ENCODE peak calls at places on chromosomes 2 and 18, in seven cellular contexts. One of them, this sample, is unnamed. For H3K9me3 and H3K4me1, the result is how much of the 10 kb centered on the place peaks cover.

GRCh38 chr18:10878703-10879102 is 270.7 kb downstream of the PIEZO2 start:
- DNase-seq in heart left ventricle: no peak
- DNase-seq in neural progenitor cell: no peak
- DNase-seq in stomach: no peak
- DNase-seq in PC-3: no peak
- DNase-seq in heart right ventricle: no peak
- DNase-seq in H9: no peak
- DNase-seq in this sample: no peak

GRCh38 chr2:176246324-176246723 is 22.9 kb upstream of the MTX2 start:
- DNase-seq in heart left ventricle: no peak
- DNase-seq in neural progenitor cell: no peak
- DNase-seq in stomach: no peak
- DNase-seq in PC-3: no peak
- DNase-seq in heart right ventricle: no peak
- DNase-seq in H9: no peak
- DNase-seq in this sample: no peak

GRCh38 chr2:162073776-162074578 is at the start of gene DPP4:
- DNase-seq in heart left ventricle: peak
- DNase-seq in neural progenitor cell: peak
- DNase-seq in stomach: peak
- DNase-seq in PC-3: peak
- DNase-seq in heart right ventricle: peak
- DNase-seq in H9: peak
- DNase-seq in this sample: peak

GRCh38 chr2:101766871-101767739 is 69.6 kb downstream of the MAP4K4 start:
- DNase-seq in heart left ventricle: no peak
- DNase-seq in neural progenitor cell: peak
- DNase-seq in stomach: no peak
- DNase-seq in PC-3: peak
- DNase-seq in heart right ventricle: no peak
- DNase-seq in H9: no peak
- DNase-seq in this sample: no peak

GRCh38 chr2:63861220-63861822 is 19.6 kb downstream of the UGP2 start:
- DNase-seq in heart left ventricle: peak
- DNase-seq in neural progenitor cell: peak
- DNase-seq in stomach: peak
- DNase-seq in PC-3: peak
- DNase-seq in heart right ventricle: no peak
- DNase-seq in H9: no peak
- DNase-seq in this sample: peak

GRCh38 chr2:119531292-119531691 is 7.0 kb upstream of the SCTR start:
- DNase-seq in heart left ventricle: no peak
- DNase-seq in neural progenitor cell: peak
- DNase-seq in stomach: no peak
- DNase-seq in PC-3: no peak
- DNase-seq in heart right ventricle: no peak
- DNase-seq in H9: no peak
- DNase-seq in this sample: no peak

GRCh38 chr18:45851196-45851925 is 25.9 kb downstream of the SIGLEC15 start:
- DNase-seq in heart left ventricle: no peak
- DNase-seq in neural progenitor cell: no peak
- DNase-seq in stomach: no peak
- DNase-seq in PC-3: no peak
- DNase-seq in heart right ventricle: no peak
- DNase-seq in H9: no peak
- DNase-seq in this sample: no peak

GRCh38 chr2:118048396-118048795 is 34.5 kb upstream of the CCDC93 start:
- DNase-seq in heart left ventricle: no peak
- DNase-seq in neural progenitor cell: no peak
- DNase-seq in stomach: no peak
- DNase-seq in PC-3: no peak
- DNase-seq in heart right ventricle: no peak
- DNase-seq in H9: no peak
- DNase-seq in this sample: no peak

GRCh38 chr2:9975805-9976447 is 24.4 kb downstream of the GRHL1 start:
- DNase-seq in heart left ventricle: peak
- DNase-seq in neural progenitor cell: no peak
- DNase-seq in stomach: no peak
- DNase-seq in PC-3: peak
- DNase-seq in heart right ventricle: no peak
- DNase-seq in H9: no peak
- DNase-seq in this sample: no peak

GRCh38 chr2:221465776-221466175 is 106.3 kb downstream of the EPHA4 start:
- DNase-seq in heart left ventricle: no peak
- DNase-seq in neural progenitor cell: no peak
- DNase-seq in stomach: no peak
- DNase-seq in PC-3: no peak
- DNase-seq in heart right ventricle: no peak
- DNase-seq in H9: no peak
- DNase-seq in this sample: no peak

GRCh38 chr2:133504566-133505505 is 63.4 kb downstream of the NCKAP5 start:
- DNase-seq in heart left ventricle: peak
- DNase-seq in neural progenitor cell: no peak
- DNase-seq in stomach: peak
- DNase-seq in PC-3: peak
- DNase-seq in heart right ventricle: peak
- DNase-seq in H9: no peak
- DNase-seq in this sample: no peak

GRCh38 chr2:45138904-45139303 is 129.7 kb upstream of the SIX2 start:
- DNase-seq in heart left ventricle: no peak
- DNase-seq in neural progenitor cell: peak
- DNase-seq in stomach: no peak
- DNase-seq in PC-3: no peak
- DNase-seq in heart right ventricle: no peak
- DNase-seq in H9: no peak
- DNase-seq in this sample: no peak

GRCh38 chr2:218839430-218839829 is 7.8 kb upstream of the PRKAG3 start:
- DNase-seq in heart left ventricle: no peak
- DNase-seq in neural progenitor cell: no peak
- DNase-seq in stomach: no peak
- DNase-seq in PC-3: no peak
- DNase-seq in heart right ventricle: no peak
- DNase-seq in H9: no peak
- DNase-seq in this sample: no peak

GRCh38 chr2:26422947-26423629 is 21.4 kb downstream of the DRC1 start:
- DNase-seq in heart left ventricle: no peak
- DNase-seq in neural progenitor cell: no peak
- DNase-seq in stomach: no peak
- DNase-seq in PC-3: no peak
- DNase-seq in heart right ventricle: no peak
- DNase-seq in H9: no peak
- DNase-seq in this sample: no peak

GRCh38 chr2:232839680-232840079 is 30.4 kb upstream of the SNORC start:
- DNase-seq in heart left ventricle: peak
- DNase-seq in neural progenitor cell: no peak
- DNase-seq in stomach: peak
- DNase-seq in PC-3: no peak
- DNase-seq in heart right ventricle: peak
- DNase-seq in H9: no peak
- DNase-seq in this sample: no peak

GRCh38 chr2:86807462-86808275 is 17.0 kb upstream of the CD8A start:
- DNase-seq in heart left ventricle: peak
- DNase-seq in neural progenitor cell: peak
- DNase-seq in stomach: peak
- DNase-seq in PC-3: peak
- DNase-seq in heart right ventricle: peak
- DNase-seq in H9: peak
- DNase-seq in this sample: peak

GRCh38 chr2:67782443-67782842 is 280.4 kb downstream of the C1D start:
- DNase-seq in heart left ventricle: no peak
- DNase-seq in neural progenitor cell: no peak
- DNase-seq in stomach: no peak
- DNase-seq in PC-3: no peak
- DNase-seq in heart right ventricle: no peak
- DNase-seq in H9: no peak
- DNase-seq in this sample: no peak

GRCh38 chr2:105926960-105927678 is 182.4 kb downstream of the NCK2 start:
- DNase-seq in heart left ventricle: no peak
- DNase-seq in neural progenitor cell: no peak
- DNase-seq in stomach: no peak
- DNase-seq in PC-3: peak
- DNase-seq in heart right ventricle: no peak
- DNase-seq in H9: no peak
- DNase-seq in this sample: peak

GRCh38 chr18:8063733-8064132 is 496.6 kb downstream of the PTPRM start:
- DNase-seq in heart left ventricle: no peak
- DNase-seq in neural progenitor cell: no peak
- DNase-seq in stomach: no peak
- DNase-seq in PC-3: peak
- DNase-seq in heart right ventricle: no peak
- DNase-seq in H9: no peak
- DNase-seq in this sample: no peak

GRCh38 chr2:200786423-200786822 is 25.3 kb upstream of the BZW1 start:
- DNase-seq in heart left ventricle: no peak
- DNase-seq in neural progenitor cell: no peak
- DNase-seq in stomach: no peak
- DNase-seq in PC-3: peak
- DNase-seq in heart right ventricle: no peak
- DNase-seq in H9: no peak
- DNase-seq in this sample: no peak

GRCh38 chr2:113679457-113679856 is 52.4 kb downstream of the RABL2A start:
- DNase-seq in heart left ventricle: no peak
- DNase-seq in neural progenitor cell: peak
- DNase-seq in stomach: no peak
- DNase-seq in PC-3: no peak
- DNase-seq in heart right ventricle: no peak
- DNase-seq in H9: no peak
- DNase-seq in this sample: no peak

GRCh38 chr2:163248321-163249090 is 409.9 kb upstream of the KCNH7 start:
- DNase-seq in heart left ventricle: no peak
- DNase-seq in neural progenitor cell: peak
- DNase-seq in stomach: no peak
- DNase-seq in PC-3: no peak
- DNase-seq in heart right ventricle: no peak
- DNase-seq in H9: no peak
- DNase-seq in this sample: no peak

GRCh38 chr18:34117319-34117718 is 107.4 kb downstream of the NOL4 start:
- DNase-seq in heart left ventricle: no peak
- DNase-seq in neural progenitor cell: peak
- DNase-seq in stomach: no peak
- DNase-seq in PC-3: no peak
- DNase-seq in heart right ventricle: no peak
- DNase-seq in H9: no peak
- DNase-seq in this sample: no peak

GRCh38 chr2:66602341-66602740 is 167.4 kb downstream of the MEIS1 start:
- DNase-seq in heart left ventricle: no peak
- DNase-seq in neural progenitor cell: no peak
- DNase-seq in stomach: no peak
- DNase-seq in PC-3: no peak
- DNase-seq in heart right ventricle: no peak
- DNase-seq in H9: no peak
- DNase-seq in this sample: no peak

GRCh38 chr2:219178377-219179175 is 501 bp downstream of the RETREG2 start:
- DNase-seq in heart left ventricle: peak
- DNase-seq in neural progenitor cell: peak
- DNase-seq in stomach: peak
- DNase-seq in PC-3: peak
- DNase-seq in heart right ventricle: peak
- DNase-seq in H9: no peak
- DNase-seq in this sample: peak

GRCh38 chr2:32841931-32842898 is 104.5 kb upstream of the LTBP1 start:
- DNase-seq in heart left ventricle: no peak
- DNase-seq in neural progenitor cell: no peak
- DNase-seq in stomach: no peak
- DNase-seq in PC-3: no peak
- DNase-seq in heart right ventricle: no peak
- DNase-seq in H9: no peak
- DNase-seq in this sample: no peak

GRCh38 chr2:32838418-32838817 is 108.3 kb upstream of the LTBP1 start:
- DNase-seq in heart left ventricle: no peak
- DNase-seq in neural progenitor cell: no peak
- DNase-seq in stomach: no peak
- DNase-seq in PC-3: no peak
- DNase-seq in heart right ventricle: no peak
- DNase-seq in H9: no peak
- DNase-seq in this sample: no peak

GRCh38 chr2:32835148-32835547 is 111.6 kb upstream of the LTBP1 start:
- DNase-seq in heart left ventricle: no peak
- DNase-seq in neural progenitor cell: no peak
- DNase-seq in stomach: no peak
- DNase-seq in PC-3: no peak
- DNase-seq in heart right ventricle: no peak
- DNase-seq in H9: no peak
- DNase-seq in this sample: no peak

GRCh38 chr2:32836961-32837360 is 109.8 kb upstream of the LTBP1 start:
- DNase-seq in heart left ventricle: no peak
- DNase-seq in neural progenitor cell: no peak
- DNase-seq in stomach: peak
- DNase-seq in PC-3: no peak
- DNase-seq in heart right ventricle: no peak
- DNase-seq in H9: no peak
- DNase-seq in this sample: no peak

GRCh38 chr2:32838949-32839348 is 107.8 kb upstream of the LTBP1 start:
- DNase-seq in heart left ventricle: no peak
- DNase-seq in neural progenitor cell: no peak
- DNase-seq in stomach: no peak
- DNase-seq in PC-3: no peak
- DNase-seq in heart right ventricle: no peak
- DNase-seq in H9: no peak
- DNase-seq in this sample: no peak
- H3K9me3 ChIP-seq in heart left ventricle: under half
- H3K9me3 ChIP-seq in neural progenitor cell: under half
- H3K9me3 ChIP-seq in stomach: under half
- H3K9me3 ChIP-seq in PC-3: under half
- H3K9me3 ChIP-seq in heart right ventricle: under half
- H3K9me3 ChIP-seq in H9: under half
- H3K9me3 ChIP-seq in this sample: under half

GRCh38 chr18:25446972-25447371 is 95.0 kb upstream of the ZNF521 start:
- DNase-seq in heart left ventricle: no peak
- DNase-seq in neural progenitor cell: no peak
- DNase-seq in stomach: no peak
- DNase-seq in PC-3: no peak
- DNase-seq in heart right ventricle: no peak
- DNase-seq in H9: no peak
- DNase-seq in this sample: no peak
- H3K4me1 ChIP-seq in heart left ventricle: under half
- H3K4me1 ChIP-seq in neural progenitor cell: under half
- H3K4me1 ChIP-seq in stomach: under half
- H3K4me1 ChIP-seq in PC-3: under half
- H3K4me1 ChIP-seq in heart right ventricle: under half
- H3K4me1 ChIP-seq in H9: under half
- H3K4me1 ChIP-seq in this sample: under half

DNA sequence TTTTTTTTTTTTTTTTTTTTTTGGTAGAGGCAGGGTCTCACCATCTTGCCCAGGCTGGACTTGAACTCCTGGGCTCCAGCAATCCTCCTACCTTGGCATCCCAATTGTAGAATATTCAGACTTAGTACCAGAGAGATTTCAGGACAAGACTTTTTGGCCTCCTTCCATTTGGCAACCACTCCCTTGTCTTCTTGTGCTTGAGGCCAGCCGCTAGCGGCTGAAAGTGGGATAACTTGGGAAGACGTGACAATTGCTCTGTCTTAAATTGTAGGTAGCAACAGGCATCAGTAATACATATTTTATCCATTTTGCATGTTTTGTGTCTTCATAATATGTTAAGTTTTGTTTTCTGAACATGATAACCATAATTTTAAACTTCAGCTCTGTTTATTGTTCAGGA is 53.3 kb upstream of the TTN start:
- DNase-seq in heart left ventricle: peak
- DNase-seq in neural progenitor cell: no peak
- DNase-seq in stomach: no peak
- DNase-seq in PC-3: no peak
- DNase-seq in heart right ventricle: peak
- DNase-seq in H9: no peak
- DNase-seq in this sample: no peak
- TF ChIP-seq CTCF in heart left ventricle: no peak
- TF ChIP-seq CTCF in neural progenitor cell: no peak
- TF ChIP-seq CTCF in stomach: no peak
- TF ChIP-seq CTCF in PC-3: no peak
- TF ChIP-seq CTCF in heart right ventricle: peak
- TF ChIP-seq CTCF in H9: no peak
- TF ChIP-seq CTCF in this sample: no peak

GRCh38 chr2:13791019-13791418 is 841.5 kb upstream of the LRATD1 start:
- DNase-seq in heart left ventricle: no peak
- DNase-seq in neural progenitor cell: no peak
- DNase-seq in stomach: no peak
- DNase-seq in PC-3: no peak
- DNase-seq in heart right ventricle: no peak
- DNase-seq in H9: no peak
- DNase-seq in this sample: no peak
- H3K9me3 ChIP-seq in heart left ventricle: under half
- H3K9me3 ChIP-seq in neural progenitor cell: under half
- H3K9me3 ChIP-seq in stomach: under half
- H3K9me3 ChIP-seq in PC-3: under half
- H3K9me3 ChIP-seq in heart right ventricle: under half
- H3K9me3 ChIP-seq in H9: under half
- H3K9me3 ChIP-seq in this sample: under half